ENCODE peak calls at places on chromosomes 1 and 21, in six cellular contexts. P is astrocyte, T is transverse colon, K is body of pancreas, A is SK-N-SH, N is neural progenitor cell. E is an unnamed sample. For H3K36me3, the result is how much of the 10 kb centered on the place peaks cover.

GRCh38 chr1:56056438-56057312 is 522.7 kb downstream of the PLPP3 start:
- DNase-seq in P (peak), T (no peak), K (no peak), A (no peak), N (no peak), E (no peak)

GRCh38 chr1:89732643-89733222 is 88.1 kb upstream of the LRRC8D start:
- DNase-seq in P (no peak), T (no peak), K (no peak), A (no peak), N (no peak), E (no peak)

GRCh38 chr1:198174297-198174696 is 17.5 kb downstream of the NEK7 start:
- DNase-seq in P (peak), T (no peak), K (no peak), A (no peak), N (no peak), E (no peak)

GRCh38 chr1:96178053-96178452 is 543.5 kb upstream of the PTBP2 start:
- DNase-seq in P (no peak), T (no peak), K (no peak), A (no peak), N (no peak), E (no peak)

GRCh38 chr1:45334308-45335245 is 5.4 kb upstream of the TOE1 start:
- DNase-seq in P (no peak), T (no peak), K (peak), A (no peak), N (peak), E (peak)

GRCh38 chr21:41903559-41904351 is 24.6 kb upstream of the PRDM15 start:
- DNase-seq in P (no peak), T (no peak), K (no peak), A (no peak), N (no peak), E (no peak)

GRCh38 chr1:165539908-165540307 is 3.9 kb upstream of the LRRC52 start:
- DNase-seq in P (no peak), T (no peak), K (no peak), A (no peak), N (no peak), E (no peak)

GRCh38 chr1:22296701-22297591 is 154.0 kb upstream of the WNT4 start:
- DNase-seq in P (no peak), T (no peak), K (no peak), A (no peak), N (no peak), E (no peak)

GRCh38 chr1:25476186-25477097 is 45.7 kb downstream of the MACO1 start:
- DNase-seq in P (no peak), T (no peak), K (no peak), A (no peak), N (no peak), E (peak)

DNA sequence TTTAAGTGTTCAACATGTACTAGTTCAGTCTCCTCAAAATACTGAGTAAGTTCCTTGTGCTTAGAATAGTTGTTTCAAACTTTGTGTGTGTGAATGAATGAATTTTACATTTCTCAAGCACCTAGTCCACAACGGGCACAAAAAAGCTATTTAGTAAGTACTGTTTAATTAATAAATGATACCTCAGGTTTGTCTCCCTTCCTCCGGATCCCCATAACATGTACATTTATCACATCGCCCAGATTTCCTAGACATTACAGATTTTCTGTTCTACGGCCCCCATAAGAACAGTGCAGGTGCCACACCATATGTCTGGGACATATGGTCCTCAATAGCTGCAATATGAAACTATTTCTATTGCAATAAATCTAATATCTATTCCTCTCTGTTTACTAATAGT is 1.3 kb upstream of the TTF2 start:
- DNase-seq in P (no peak), T (no peak), K (no peak), A (no peak), N (no peak), E (no peak)
- H3K4me3 ChIP-seq in P (peak), T (peak), K (peak), A (peak), N (peak), E (peak)

GRCh38 chr1:224106568-224107281 is 7.2 kb upstream of the FBXO28 start:
- DNase-seq in P (peak), T (peak), K (peak), A (peak), N (peak), E (peak)
- TF ChIP-seq CTCF in P (peak), T (peak), K (peak), A (peak), N (peak), E (peak)

DNA sequence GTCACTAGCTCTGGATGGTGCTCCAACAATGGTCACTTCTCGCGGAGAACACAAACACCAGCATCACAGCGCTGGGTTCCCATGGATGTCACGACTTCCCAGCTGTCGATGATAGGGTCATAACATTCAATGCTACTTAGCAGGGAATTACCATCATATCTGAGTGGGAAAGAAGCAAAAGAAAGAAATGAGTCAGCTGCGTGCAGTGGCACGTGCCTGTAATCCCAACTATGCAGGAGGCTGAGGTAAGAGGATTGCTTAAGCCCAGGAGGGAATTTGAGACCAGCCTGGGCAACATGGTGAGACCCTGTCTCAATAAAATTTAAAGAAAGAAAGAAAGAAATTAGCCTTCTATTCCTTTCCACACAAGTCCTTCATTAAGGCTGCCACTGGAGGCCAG is 3.6 kb upstream of the RABIF start:
- DNase-seq in P (no peak), T (no peak), K (no peak), A (no peak), N (no peak), E (peak)
- H3K36me3 ChIP-seq in P (under half), T (under half), K (under half), A (under half), N (under half), E (half or more)

DNA sequence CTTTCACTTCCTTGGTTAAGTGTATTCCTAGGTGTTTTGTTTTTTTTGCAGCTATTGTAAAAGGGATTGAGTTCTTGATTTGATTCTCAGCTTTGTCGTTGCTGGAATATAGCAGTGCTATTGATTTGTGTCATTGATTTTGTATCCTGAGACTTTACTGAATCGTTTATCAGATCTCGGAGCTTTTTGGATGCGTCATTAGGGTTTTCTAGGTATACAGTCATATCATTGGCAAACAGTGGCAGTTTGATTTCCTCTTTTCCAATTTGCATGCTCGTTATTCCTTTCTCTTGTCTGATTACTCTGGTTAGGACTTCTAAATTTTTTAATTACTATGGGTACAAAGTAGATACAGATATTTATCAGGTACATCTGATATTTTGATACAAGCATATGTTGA is 75.4 kb downstream of the SLC35A3 start:
- DNase-seq in P (no peak), T (no peak), K (no peak), A (no peak), N (no peak), E (no peak)
- H3K4me3 ChIP-seq in P (no peak), T (no peak), K (no peak), A (no peak), N (no peak), E (no peak)

GRCh38 chr1:65445837-65446236 is 25.4 kb downstream of the LEPR start:
- DNase-seq in P (no peak), T (no peak), K (no peak), A (no peak), N (no peak), E (no peak)

GRCh38 chr1:65444128-65444527 is 23.7 kb downstream of the LEPR start:
- DNase-seq in P (no peak), T (no peak), K (no peak), A (no peak), N (no peak), E (no peak)

GRCh38 chr1:65449214-65449823 is 28.9 kb downstream of the LEPR start:
- DNase-seq in P (no peak), T (no peak), K (peak), A (no peak), N (no peak), E (no peak)
- TF ChIP-seq CTCF in P (no peak), T (no peak), K (peak), A (no peak), N (peak), E (no peak)

DNA sequence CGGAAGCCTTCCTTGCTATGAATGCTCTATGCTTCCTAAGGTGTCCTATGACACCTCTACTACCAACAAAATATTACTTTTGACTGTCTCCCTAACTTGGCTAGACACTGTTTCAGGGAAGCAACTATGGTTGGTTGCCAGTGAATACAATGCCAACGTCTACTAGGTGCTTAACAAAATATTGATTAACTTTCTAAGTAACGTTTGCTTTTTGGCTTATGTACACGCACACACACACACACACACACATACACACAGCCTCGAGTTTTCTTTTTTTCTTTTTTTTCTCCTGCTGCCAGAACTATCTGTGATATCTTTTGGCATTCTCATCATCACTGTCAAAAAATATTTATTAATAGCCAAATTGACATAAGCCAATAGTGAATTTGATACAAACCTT is 864.0 kb downstream of the PLA2G4A start:
- DNase-seq in P (no peak), T (no peak), K (peak), A (no peak), N (no peak), E (no peak)
- H3K36me3 ChIP-seq in P (under half), T (under half), K (under half), A (under half), N (under half), E (under half)

GRCh38 chr1:1068374-1069060 is 5.6 kb downstream of the RNF223 start:
- DNase-seq in P (no peak), T (peak), K (peak), A (no peak), N (peak), E (no peak)

GRCh38 chr1:1066403-1067283 is 7.5 kb downstream of the RNF223 start:
- DNase-seq in P (no peak), T (no peak), K (no peak), A (no peak), N (no peak), E (no peak)

GRCh38 chr1:1069061-1069710 is 4.9 kb downstream of the RNF223 start:
- DNase-seq in P (no peak), T (peak), K (peak), A (peak), N (peak), E (peak)

GRCh38 chr1:1067284-1068076 is 6.6 kb downstream of the RNF223 start:
- DNase-seq in P (no peak), T (peak), K (peak), A (no peak), N (no peak), E (no peak)

GRCh38 chr1:1068077-1068373 is 6.1 kb downstream of the RNF223 start:
- DNase-seq in P (no peak), T (no peak), K (no peak), A (no peak), N (no peak), E (no peak)
- H3K4me3 ChIP-seq in P (no peak), T (peak), K (no peak), A (no peak), N (no peak), E (no peak)

GRCh38 chr1:147390185-147390542 is 147.7 kb downstream of the CHD1L start:
- DNase-seq in P (no peak), T (no peak), K (no peak), A (no peak), N (no peak), E (no peak)
- TF ChIP-seq CTCF in P (no peak), T (no peak), K (no peak), A (no peak), N (no peak), E (no peak)

DNA sequence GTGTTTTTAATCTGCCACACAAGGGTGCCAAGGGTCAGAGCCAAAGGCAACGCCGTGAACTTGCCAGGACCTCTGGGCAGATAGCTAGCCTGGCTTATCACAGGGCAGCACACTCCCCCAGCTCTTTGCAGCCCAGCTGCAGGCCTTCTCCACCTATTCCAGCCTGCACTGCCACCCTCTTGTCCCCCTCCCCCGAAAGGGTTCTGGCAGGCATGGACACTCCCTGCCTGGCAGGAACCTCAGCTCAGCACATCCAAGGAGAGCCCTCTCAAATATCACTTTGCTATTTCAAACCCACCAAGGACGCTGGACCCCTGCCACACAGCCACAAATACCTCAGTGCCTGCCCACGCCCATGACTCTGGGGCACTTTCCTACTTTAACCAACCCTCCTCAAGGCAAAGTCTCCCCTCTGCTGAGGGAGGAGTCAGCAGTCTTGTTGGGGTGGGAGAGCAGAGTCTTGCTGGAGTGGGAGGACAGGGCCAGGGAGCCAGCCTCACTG is 9.1 kb downstream of the SSBP3 start:
- DNase-seq in P (no peak), T (no peak), K (no peak), A (peak), N (no peak), E (no peak)
- H3K36me3 ChIP-seq in P (under half), T (under half), K (under half), A (under half), N (under half), E (half or more)

GRCh38 chr1:168365719-168366474 is 85.2 kb downstream of the TBX19 start:
- DNase-seq in P (no peak), T (no peak), K (peak), A (no peak), N (peak), E (no peak)

GRCh38 chr1:168369655-168370054 is 89.0 kb downstream of the TBX19 start:
- DNase-seq in P (no peak), T (no peak), K (no peak), A (no peak), N (no peak), E (peak)

GRCh38 chr1:168371477-168371876 is 90.8 kb downstream of the TBX19 start:
- DNase-seq in P (no peak), T (no peak), K (no peak), A (no peak), N (no peak), E (no peak)

GRCh38 chr1:168372307-168372706 is 91.6 kb downstream of the TBX19 start:
- DNase-seq in P (no peak), T (no peak), K (no peak), A (no peak), N (no peak), E (no peak)

GRCh38 chr1:168368131-168368530 is 87.5 kb downstream of the TBX19 start:
- DNase-seq in P (no peak), T (no peak), K (no peak), A (no peak), N (no peak), E (no peak)
- H3K4me3 ChIP-seq in P (no peak), T (no peak), K (no peak), A (no peak), N (no peak), E (no peak)